ENCODE peak calls at places on chromosomes 7 and 10, in eight cellular contexts. H is right cardiac atrium; V is PC-9; L is NT2/D1; G is ovary; W is naive thymus-derived CD4-positive, alpha-beta T cell; S is neural progenitor cell; M is OCI-LY7. N is an unnamed sample.

GRCh38 chr7:28662236-28662635 is 249.9 kb downstream of the CREB5 start:
- DNase-seq in H (no peak), V (no peak), L (no peak), G (no peak), W (no peak), S (no peak), M (no peak), N (no peak)

GRCh38 chr7:65338346-65338745 is 35.3 kb upstream of the ZNF92 start:
- DNase-seq in H (no peak), V (no peak), L (no peak), G (no peak), W (no peak), S (no peak), M (peak; percentile 24), N (no peak)

GRCh38 chr7:73560035-73560835 is 2.7 kb upstream of the BCL7B start:
- DNase-seq in H (no peak), V (peak; percentile 65), L (no peak), G (peak; percentile 38), W (no peak), S (no peak), M (no peak), N (no peak)

GRCh38 chr7:82838314-82838713 is 324.4 kb downstream of the PCLO start:
- DNase-seq in H (no peak), V (no peak), L (no peak), G (no peak), W (no peak), S (no peak), M (no peak), N (no peak)

GRCh38 chr10:102654566-102654965 is 10.3 kb downstream of the TRIM8 start:
- DNase-seq in H (peak; percentile 11), V (no peak), L (no peak), G (no peak), W (no peak), S (no peak), M (no peak), N (no peak)

GRCh38 chr7:48033922-48034321 is 1.4 kb upstream of the C7orf57 start:
- DNase-seq in H (no peak), V (no peak), L (no peak), G (no peak), W (no peak), S (no peak), M (no peak), N (no peak)

GRCh38 chr10:82737556-82737955 is 862.6 kb downstream of the NRG3 start:
- DNase-seq in H (no peak), V (no peak), L (no peak), G (no peak), W (no peak), S (peak; percentile 68), M (no peak), N (no peak)

GRCh38 chr10:16646474-16647059 is 124.9 kb upstream of the C1QL3 start:
- DNase-seq in H (no peak), V (no peak), L (no peak), G (no peak), W (no peak), S (no peak), M (no peak), N (no peak)

GRCh38 chr10:118041316-118041715 is 5.4 kb downstream of the RAB11FIP2 start:
- DNase-seq in H (no peak), V (no peak), L (no peak), G (no peak), W (no peak), S (no peak), M (no peak), N (no peak)

GRCh38 chr7:16697507-16698199 is 51.7 kb downstream of the BZW2 start:
- DNase-seq in H (no peak), V (peak; percentile 21), L (no peak), G (no peak), W (no peak), S (no peak), M (no peak), N (peak; percentile 42)

GRCh38 chr10:103265712-103266329 is 11.1 kb upstream of the INA start:
- DNase-seq in H (peak; percentile 58), V (no peak), L (peak; percentile 64), G (peak; percentile 63), W (peak; percentile 26), S (peak; percentile 89), M (peak; percentile 39), N (peak; percentile 85)

GRCh38 chr10:18195060-18195799 is 55.0 kb downstream of the CACNB2 start:
- DNase-seq in H (no peak), V (no peak), L (no peak), G (peak; percentile 38), W (no peak), S (no peak), M (no peak), N (no peak)

GRCh38 chr7:50207251-50207564 is 97.3 kb upstream of the IKZF1 start:
- DNase-seq in H (no peak), V (no peak), L (no peak), G (no peak), W (no peak), S (no peak), M (no peak), N (no peak)

GRCh38 chr10:133087679-133088523 is at the start of gene ADGRA1:
- DNase-seq in H (no peak), V (no peak), L (no peak), G (no peak), W (no peak), S (peak; percentile 87), M (no peak), N (no peak)

GRCh38 chr10:119782981-119783664 is 57.3 kb downstream of the INPP5F start:
- DNase-seq in H (no peak), V (no peak), L (no peak), G (no peak), W (no peak), S (no peak), M (no peak), N (no peak)

GRCh38 chr7:135160858-135161653 is 9.5 kb downstream of the CYREN start:
- DNase-seq in H (no peak), V (no peak), L (no peak), G (no peak), W (no peak), S (no peak), M (peak; percentile 70), N (no peak)
- H3K9me3 ChIP-seq in H (no peaks in the 10 kb centered on the region), V (peaks cover 32% of the 10 kb centered on the region), L (peaks cover 24% of the 10 kb centered on the region), G (no peaks in the 10 kb centered on the region), W (peaks cover 24% of the 10 kb centered on the region), S (peaks cover 8% of the 10 kb centered on the region), M (peaks cover 42% of the 10 kb centered on the region), N (peaks cover 6% of the 10 kb centered on the region)

GRCh38 chr7:44581426-44581906 is 565 bp downstream of the TMED4 start:
- DNase-seq in H (peak; percentile 48), V (peak; percentile 44), L (no peak), G (no peak), W (no peak), S (no peak), M (peak; percentile 72), N (peak; percentile 33)

GRCh38 chr7:44580945-44581344 is 1.1 kb downstream of the TMED4 start:
- DNase-seq in H (no peak), V (peak; percentile 97), L (no peak), G (no peak), W (no peak), S (no peak), M (no peak), N (no peak)

GRCh38 chr7:44587843-44588711 is 6.0 kb upstream of the TMED4 start:
- DNase-seq in H (no peak), V (peak; percentile 74), L (no peak), G (no peak), W (peak; percentile 47), S (no peak), M (peak; percentile 73), N (peak; percentile 47)

GRCh38 chr7:44581907-44582603 is at the start of gene TMED4:
- DNase-seq in H (peak; percentile 100), V (peak; percentile 97), L (peak; percentile 99), G (peak; percentile 100), W (peak; percentile 100), S (peak; percentile 99), M (peak; percentile 99), N (peak; percentile 100)

GRCh38 chr7:44583145-44583544 is 1.1 kb upstream of the TMED4 start:
- DNase-seq in H (no peak), V (no peak), L (no peak), G (no peak), W (no peak), S (no peak), M (no peak), N (no peak)
- H3K4me3 ChIP-seq in H (peak overlapping the region; percentile 42), V (peak overlapping the region; percentile 92), L (peak overlapping the region; percentile 77), G (peak overlapping the region; percentile 99), W (no peak overlapping the region), S (peak overlapping the region; percentile 60), M (peak overlapping the region; percentile 84), N (peak overlapping the region; percentile 80)

DNA sequence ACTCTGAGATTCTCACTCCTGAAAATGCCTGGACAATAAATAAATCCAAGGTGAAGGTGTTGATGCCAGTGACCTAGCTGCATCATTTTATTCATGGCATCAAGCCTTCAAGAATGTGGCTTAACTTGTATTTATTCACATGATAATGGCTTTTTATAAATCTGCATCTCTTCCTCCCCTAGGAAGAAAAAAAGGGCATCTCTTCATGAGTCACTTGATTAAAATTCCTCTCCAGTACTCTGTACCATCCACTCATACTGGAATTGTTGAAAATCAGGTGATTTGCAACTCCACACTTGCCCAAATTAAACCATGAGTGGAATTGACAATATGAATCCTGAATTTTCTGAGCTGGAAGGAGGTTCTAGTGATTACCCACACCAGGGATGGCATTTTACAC is 30.2 kb downstream of the PTPRE start:
- DNase-seq in H (no peak), V (peak; percentile 70), L (no peak), G (no peak), W (no peak), S (no peak), M (no peak), N (no peak)
- H3K9me3 ChIP-seq in H (no peaks in the 10 kb centered on the region), V (no peaks in the 10 kb centered on the region), L (no peaks in the 10 kb centered on the region), G (no peaks in the 10 kb centered on the region), W (no peaks in the 10 kb centered on the region), S (no peaks in the 10 kb centered on the region), M (no peaks in the 10 kb centered on the region), N (no peaks in the 10 kb centered on the region)

GRCh38 chr7:143382791-143383641 is 1.9 kb downstream of the ZYX start:
- DNase-seq in H (no peak), V (no peak), L (no peak), G (no peak), W (no peak), S (no peak), M (no peak), N (no peak)

GRCh38 chr7:143383642-143383957 is 2.5 kb downstream of the ZYX start:
- DNase-seq in H (no peak), V (no peak), L (no peak), G (no peak), W (no peak), S (no peak), M (no peak), N (no peak)

GRCh38 chr7:143384741-143385631 is 3.8 kb downstream of the ZYX start:
- DNase-seq in H (peak; percentile 35), V (no peak), L (no peak), G (no peak), W (no peak), S (no peak), M (no peak), N (no peak)

GRCh38 chr7:143382126-143382790 is 1.1 kb downstream of the ZYX start:
- DNase-seq in H (no peak), V (no peak), L (no peak), G (no peak), W (no peak), S (no peak), M (no peak), N (no peak)

DNA sequence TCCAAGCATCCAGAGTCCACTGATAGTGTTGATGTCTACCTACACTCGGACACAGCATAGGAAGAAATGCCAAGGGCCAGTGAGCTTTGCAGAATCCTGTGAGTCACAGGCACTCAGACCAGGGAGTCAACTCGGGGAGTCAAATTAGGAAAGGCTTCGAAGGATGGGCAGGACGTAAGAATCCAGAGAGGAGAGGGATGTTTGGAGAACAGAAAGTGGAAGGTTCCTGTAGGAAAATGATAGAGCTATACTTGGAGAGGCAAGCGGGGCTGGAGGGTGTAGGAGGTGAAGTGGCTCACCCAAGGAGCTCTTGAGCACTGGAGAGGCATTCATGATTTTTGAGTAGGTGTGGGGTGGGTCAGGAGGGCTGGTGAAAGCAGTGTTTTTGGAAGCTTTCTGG is 3.0 kb downstream of the ZYX start:
- DNase-seq in H (no peak), V (no peak), L (no peak), G (no peak), W (no peak), S (no peak), M (no peak), N (no peak)
- H3K4me3 ChIP-seq in H (peak overlapping the region; percentile 8), V (no peak overlapping the region), L (no peak overlapping the region), G (peak overlapping the region; percentile 1), W (no peak overlapping the region), S (no peak overlapping the region), M (no peak overlapping the region), N (no peak overlapping the region)

N was measured in HAP-1.